ENCODE peak calls at places on chromosomes 13 and 19, in five cellular contexts. V is fibroblast of lung; B is RWPE2; Q is effector CD4-positive, alpha-beta T cell; K is T-helper 1 cell. J is an unnamed sample.

GRCh38 chr13:112616586-112617381 is 28.8 kb upstream of the TUBGCP3 start:
- DNase-seq in V (peak), Q (no peak), K (no peak), B (no peak), J (no peak)

GRCh38 chr13:61766667-61767058 is 351.0 kb upstream of the PCDH20 start:
- DNase-seq in K (no peak), B (no peak), Q (no peak), V (no peak), J (no peak)

GRCh38 chr19:22625266-22626035 is 8.7 kb upstream of the ZNF492 start:
- DNase-seq in Q (no peak), V (no peak), B (no peak), K (no peak), J (no peak)

GRCh38 chr19:52778811-52779210 is 7.8 kb downstream of the ZNF600 start:
- DNase-seq in B (no peak), Q (peak), V (no peak), K (no peak), J (no peak)

GRCh38 chr13:50936681-50937080 is 27.1 kb downstream of the RNASEH2B start:
- DNase-seq in V (no peak), B (no peak), K (no peak), Q (no peak), J (no peak)

GRCh38 chr19:10271543-10272086 is 695 bp downstream of the ICAM1 start:
- DNase-seq in B (no peak), Q (peak), V (no peak), K (no peak), J (no peak)

GRCh38 chr13:114324334-114324733 is 10.0 kb downstream of the CHAMP1 start:
- DNase-seq in B (no peak), Q (no peak), V (no peak), K (no peak), J (no peak)

GRCh38 chr19:11887618-11888531 is at the start of gene ZNF69:
- DNase-seq in V (peak), B (no peak), Q (peak), K (peak), J (peak)

GRCh38 chr19:42343344-42344110 is 18.1 kb downstream of the MEGF8 start:
- DNase-seq in K (no peak), B (no peak), Q (no peak), V (no peak), J (no peak)

GRCh38 chr13:98478134-98479129 is 98.5 kb downstream of the STK24 start:
- DNase-seq in Q (no peak), K (no peak), B (no peak), V (peak), J (no peak)

GRCh38 chr13:113001251-113002140 is 32.5 kb downstream of the MCF2L start:
- DNase-seq in B (no peak), V (peak), K (no peak), Q (no peak), J (peak)

GRCh38 chr19:33752018-33752790 is 44.5 kb upstream of the KCTD15 start:
- DNase-seq in B (no peak), Q (no peak), K (no peak), V (no peak), J (no peak)

GRCh38 chr13:19153782-19154450 is 27.7 kb downstream of the TUBA3C start:
- DNase-seq in Q (no peak), V (no peak), B (no peak), K (no peak), J (no peak)

GRCh38 chr13:75468098-75468497 is 13.9 kb downstream of the TBC1D4 start:
- DNase-seq in V (peak), Q (no peak), K (no peak), B (no peak), J (no peak)

GRCh38 chr13:109215377-109215776 is 571.0 kb downstream of the IRS2 start:
- DNase-seq in V (no peak), Q (no peak), B (no peak), K (no peak), J (no peak)

GRCh38 chr13:97367427-97367826 is 66.5 kb upstream of the RAP2A start:
- DNase-seq in B (no peak), K (no peak), Q (no peak), V (peak), J (no peak)

GRCh38 chr19:52567921-52568320 is 2.2 kb upstream of the ZNF701 start:
- DNase-seq in B (no peak), Q (no peak), K (no peak), V (no peak), J (no peak)

GRCh38 chr19:50514346-50515167 is 844 bp upstream of the ASPDH start:
- DNase-seq in K (no peak), B (no peak), V (no peak), Q (no peak), J (peak)

GRCh38 chr19:4014541-4015491 is 7.3 kb downstream of the PIAS4 start:
- DNase-seq in B (no peak), V (no peak), Q (no peak), K (peak), J (no peak)

GRCh38 chr13:111210488-111210887 is 95.4 kb downstream of the ARHGEF7 start:
- DNase-seq in V (peak), K (no peak), Q (no peak), B (no peak), J (peak)

GRCh38 chr13:28707629-28708427 is 10.9 kb downstream of the SLC46A3 start:
- DNase-seq in V (peak), B (no peak), Q (no peak), K (no peak), J (no peak)

GRCh38 chr13:66933994-66934393 is 296.1 kb downstream of the PCDH9 start:
- DNase-seq in V (peak), K (no peak), Q (no peak), B (peak), J (no peak)

GRCh38 chr19:51637362-51637978 is 7.3 kb upstream of the SIGLEC5 start:
- DNase-seq in V (no peak), Q (no peak), K (no peak), B (no peak), J (no peak)

GRCh38 chr13:36858285-36858684 is 39.3 kb downstream of the RFXAP start:
- DNase-seq in Q (no peak), B (no peak), V (peak), K (no peak), J (no peak)

GRCh38 chr13:25660996-25661395 is 289.2 kb downstream of the ATP8A2 start:
- DNase-seq in V (no peak), Q (no peak), B (no peak), K (no peak), J (no peak)

GRCh38 chr13:30186644-30187431 is 120.5 kb downstream of the KATNAL1 start:
- DNase-seq in B (no peak), Q (no peak), V (peak), K (no peak), J (no peak)

GRCh38 chr19:36528921-36529518 is 949 bp upstream of the ZNF260 start:
- DNase-seq in B (no peak), Q (no peak), K (peak), V (no peak), J (no peak)

GRCh38 chr13:93039131-93039530 is 187.5 kb upstream of the GPC6 start:
- DNase-seq in Q (no peak), B (no peak), K (no peak), V (peak), J (no peak)

GRCh38 chr19:4140237-4140711 is 13.2 kb upstream of the CREB3L3 start:
- DNase-seq in B (no peak), Q (no peak), V (peak), K (no peak), J (no peak)

GRCh38 chr13:49620170-49620621 is 8.1 kb upstream of the ARL11 start:
- DNase-seq in K (no peak), V (no peak), B (no peak), Q (no peak), J (no peak)

GRCh38 chr19:44111910-44112463 is 1.2 kb upstream of the ZNF225 start:
- DNase-seq in Q (no peak), V (peak), B (peak), K (no peak), J (peak)

GRCh38 chr19:46818812-46819211 is 30.4 kb upstream of the SLC1A5 start:
- DNase-seq in Q (no peak), K (no peak), V (peak), B (no peak), J (no peak)